ENCODE peak calls at places on chromosomes 12 and 14, in five cellular contexts. One of them, this sample, is unnamed.

GRCh38 chr12:24222968-24223367 is 273.5 kb upstream of the SOX5 start:
- DNase-seq in activated CD4-positive, CD25-positive, alpha-beta regulatory T cell treated with anti-CD3 and anti-CD28 coated beads, Interleukin-2, amount 50 U/mL, for 16 hours: no peak
- DNase-seq in T-helper 17 cell: no peak
- DNase-seq in T-helper 2 cell: no peak
- DNase-seq in MCF 10A: peak
- DNase-seq in this sample: no peak

GRCh38 chr12:104519190-104519857 is 62.6 kb downstream of the CHST11 start:
- DNase-seq in activated CD4-positive, CD25-positive, alpha-beta regulatory T cell treated with anti-CD3 and anti-CD28 coated beads, Interleukin-2, amount 50 U/mL, for 16 hours: no peak
- DNase-seq in T-helper 17 cell: no peak
- DNase-seq in T-helper 2 cell: peak
- DNase-seq in MCF 10A: no peak
- DNase-seq in this sample: no peak

GRCh38 chr12:28033538-28033915 is 61.0 kb upstream of the PTHLH start:
- DNase-seq in activated CD4-positive, CD25-positive, alpha-beta regulatory T cell treated with anti-CD3 and anti-CD28 coated beads, Interleukin-2, amount 50 U/mL, for 16 hours: no peak
- DNase-seq in T-helper 17 cell: no peak
- DNase-seq in T-helper 2 cell: no peak
- DNase-seq in MCF 10A: peak
- DNase-seq in this sample: peak

GRCh38 chr12:116135209-116135930 is 142.1 kb downstream of the MED13L start:
- DNase-seq in activated CD4-positive, CD25-positive, alpha-beta regulatory T cell treated with anti-CD3 and anti-CD28 coated beads, Interleukin-2, amount 50 U/mL, for 16 hours: no peak
- DNase-seq in T-helper 17 cell: no peak
- DNase-seq in T-helper 2 cell: peak
- DNase-seq in MCF 10A: peak
- DNase-seq in this sample: peak

GRCh38 chr14:104941508-104942365 is 17.1 kb downstream of the PLD4 start:
- DNase-seq in activated CD4-positive, CD25-positive, alpha-beta regulatory T cell treated with anti-CD3 and anti-CD28 coated beads, Interleukin-2, amount 50 U/mL, for 16 hours: no peak
- DNase-seq in T-helper 17 cell: no peak
- DNase-seq in T-helper 2 cell: no peak
- DNase-seq in MCF 10A: no peak
- DNase-seq in this sample: no peak

GRCh38 chr12:113587720-113588119 is 116.0 kb upstream of the LHX5 start:
- DNase-seq in activated CD4-positive, CD25-positive, alpha-beta regulatory T cell treated with anti-CD3 and anti-CD28 coated beads, Interleukin-2, amount 50 U/mL, for 16 hours: no peak
- DNase-seq in T-helper 17 cell: no peak
- DNase-seq in T-helper 2 cell: no peak
- DNase-seq in MCF 10A: no peak
- DNase-seq in this sample: peak

GRCh38 chr12:93902736-93903562 is 225.8 kb downstream of the CRADD start:
- DNase-seq in activated CD4-positive, CD25-positive, alpha-beta regulatory T cell treated with anti-CD3 and anti-CD28 coated beads, Interleukin-2, amount 50 U/mL, for 16 hours: no peak
- DNase-seq in T-helper 17 cell: no peak
- DNase-seq in T-helper 2 cell: no peak
- DNase-seq in MCF 10A: no peak
- DNase-seq in this sample: peak

GRCh38 chr12:115354007-115354452 is 670.1 kb upstream of the TBX3 start:
- DNase-seq in activated CD4-positive, CD25-positive, alpha-beta regulatory T cell treated with anti-CD3 and anti-CD28 coated beads, Interleukin-2, amount 50 U/mL, for 16 hours: no peak
- DNase-seq in T-helper 17 cell: no peak
- DNase-seq in T-helper 2 cell: peak
- DNase-seq in MCF 10A: peak
- DNase-seq in this sample: peak

GRCh38 chr12:109443794-109444193 is 33.3 kb downstream of the KCTD10 start:
- DNase-seq in activated CD4-positive, CD25-positive, alpha-beta regulatory T cell treated with anti-CD3 and anti-CD28 coated beads, Interleukin-2, amount 50 U/mL, for 16 hours: no peak
- DNase-seq in T-helper 17 cell: no peak
- DNase-seq in T-helper 2 cell: no peak
- DNase-seq in MCF 10A: no peak
- DNase-seq in this sample: no peak

GRCh38 chr14:51733147-51733546 is 81.4 kb downstream of the FRMD6 start:
- DNase-seq in activated CD4-positive, CD25-positive, alpha-beta regulatory T cell treated with anti-CD3 and anti-CD28 coated beads, Interleukin-2, amount 50 U/mL, for 16 hours: no peak
- DNase-seq in T-helper 17 cell: no peak
- DNase-seq in T-helper 2 cell: no peak
- DNase-seq in MCF 10A: no peak
- DNase-seq in this sample: no peak

GRCh38 chr12:77725611-77726010 is 105.1 kb upstream of the NAV3 start:
- DNase-seq in activated CD4-positive, CD25-positive, alpha-beta regulatory T cell treated with anti-CD3 and anti-CD28 coated beads, Interleukin-2, amount 50 U/mL, for 16 hours: no peak
- DNase-seq in T-helper 17 cell: no peak
- DNase-seq in T-helper 2 cell: no peak
- DNase-seq in MCF 10A: no peak
- DNase-seq in this sample: no peak

GRCh38 chr12:111440152-111440551 is 34.4 kb downstream of the SH2B3 start:
- DNase-seq in activated CD4-positive, CD25-positive, alpha-beta regulatory T cell treated with anti-CD3 and anti-CD28 coated beads, Interleukin-2, amount 50 U/mL, for 16 hours: no peak
- DNase-seq in T-helper 17 cell: no peak
- DNase-seq in T-helper 2 cell: no peak
- DNase-seq in MCF 10A: no peak
- DNase-seq in this sample: no peak

GRCh38 chr14:73426877-73427276 is 31.5 kb downstream of the NUMB start:
- DNase-seq in activated CD4-positive, CD25-positive, alpha-beta regulatory T cell treated with anti-CD3 and anti-CD28 coated beads, Interleukin-2, amount 50 U/mL, for 16 hours: no peak
- DNase-seq in T-helper 17 cell: no peak
- DNase-seq in T-helper 2 cell: no peak
- DNase-seq in MCF 10A: no peak
- DNase-seq in this sample: no peak

GRCh38 chr14:24387014-24387355 is 11.8 kb upstream of the NYNRIN start:
- DNase-seq in activated CD4-positive, CD25-positive, alpha-beta regulatory T cell treated with anti-CD3 and anti-CD28 coated beads, Interleukin-2, amount 50 U/mL, for 16 hours: no peak
- DNase-seq in T-helper 17 cell: no peak
- DNase-seq in T-helper 2 cell: no peak
- DNase-seq in MCF 10A: no peak
- DNase-seq in this sample: no peak

GRCh38 chr14:88426271-88426670 is 40.8 kb downstream of the SPATA7 start:
- DNase-seq in activated CD4-positive, CD25-positive, alpha-beta regulatory T cell treated with anti-CD3 and anti-CD28 coated beads, Interleukin-2, amount 50 U/mL, for 16 hours: no peak
- DNase-seq in T-helper 17 cell: no peak
- DNase-seq in T-helper 2 cell: no peak
- DNase-seq in MCF 10A: no peak
- DNase-seq in this sample: no peak

GRCh38 chr12:119659289-119659897 is 8.5 kb upstream of the PRKAB1 start:
- DNase-seq in activated CD4-positive, CD25-positive, alpha-beta regulatory T cell treated with anti-CD3 and anti-CD28 coated beads, Interleukin-2, amount 50 U/mL, for 16 hours: peak
- DNase-seq in T-helper 17 cell: no peak
- DNase-seq in T-helper 2 cell: peak
- DNase-seq in MCF 10A: peak
- DNase-seq in this sample: peak

GRCh38 chr12:105253882-105254513 is 18.0 kb upstream of the APPL2 start:
- DNase-seq in activated CD4-positive, CD25-positive, alpha-beta regulatory T cell treated with anti-CD3 and anti-CD28 coated beads, Interleukin-2, amount 50 U/mL, for 16 hours: no peak
- DNase-seq in T-helper 17 cell: no peak
- DNase-seq in T-helper 2 cell: no peak
- DNase-seq in MCF 10A: peak
- DNase-seq in this sample: peak

GRCh38 chr12:5809586-5809985 is 135.5 kb downstream of the ANO2 start:
- DNase-seq in activated CD4-positive, CD25-positive, alpha-beta regulatory T cell treated with anti-CD3 and anti-CD28 coated beads, Interleukin-2, amount 50 U/mL, for 16 hours: no peak
- DNase-seq in T-helper 17 cell: no peak
- DNase-seq in T-helper 2 cell: no peak
- DNase-seq in MCF 10A: no peak
- DNase-seq in this sample: peak

GRCh38 chr14:101594511-101595148 is 33.3 kb downstream of the DIO3 start:
- DNase-seq in activated CD4-positive, CD25-positive, alpha-beta regulatory T cell treated with anti-CD3 and anti-CD28 coated beads, Interleukin-2, amount 50 U/mL, for 16 hours: no peak
- DNase-seq in T-helper 17 cell: no peak
- DNase-seq in T-helper 2 cell: no peak
- DNase-seq in MCF 10A: no peak
- DNase-seq in this sample: no peak

GRCh38 chr12:56078931-56079728 is 835 bp upstream of the ERBB3 start:
- DNase-seq in activated CD4-positive, CD25-positive, alpha-beta regulatory T cell treated with anti-CD3 and anti-CD28 coated beads, Interleukin-2, amount 50 U/mL, for 16 hours: no peak
- DNase-seq in T-helper 17 cell: peak
- DNase-seq in T-helper 2 cell: peak
- DNase-seq in MCF 10A: peak
- DNase-seq in this sample: peak

GRCh38 chr12:107395817-107396216 is 289.8 kb upstream of the PWP1 start:
- DNase-seq in activated CD4-positive, CD25-positive, alpha-beta regulatory T cell treated with anti-CD3 and anti-CD28 coated beads, Interleukin-2, amount 50 U/mL, for 16 hours: no peak
- DNase-seq in T-helper 17 cell: no peak
- DNase-seq in T-helper 2 cell: no peak
- DNase-seq in MCF 10A: no peak
- DNase-seq in this sample: no peak

GRCh38 chr12:70379856-70380255 is 13.8 kb downstream of the KCNMB4 start:
- DNase-seq in activated CD4-positive, CD25-positive, alpha-beta regulatory T cell treated with anti-CD3 and anti-CD28 coated beads, Interleukin-2, amount 50 U/mL, for 16 hours: no peak
- DNase-seq in T-helper 17 cell: no peak
- DNase-seq in T-helper 2 cell: peak
- DNase-seq in MCF 10A: no peak
- DNase-seq in this sample: no peak

GRCh38 chr12:6324936-6325750 is 14.7 kb downstream of the PLEKHG6 start:
- DNase-seq in activated CD4-positive, CD25-positive, alpha-beta regulatory T cell treated with anti-CD3 and anti-CD28 coated beads, Interleukin-2, amount 50 U/mL, for 16 hours: no peak
- DNase-seq in T-helper 17 cell: no peak
- DNase-seq in T-helper 2 cell: no peak
- DNase-seq in MCF 10A: no peak
- DNase-seq in this sample: no peak

GRCh38 chr12:118436002-118436724 is 59.8 kb downstream of the SUDS3 start:
- DNase-seq in activated CD4-positive, CD25-positive, alpha-beta regulatory T cell treated with anti-CD3 and anti-CD28 coated beads, Interleukin-2, amount 50 U/mL, for 16 hours: no peak
- DNase-seq in T-helper 17 cell: no peak
- DNase-seq in T-helper 2 cell: peak
- DNase-seq in MCF 10A: peak
- DNase-seq in this sample: peak

GRCh38 chr12:16612647-16613046 is 6.7 kb upstream of the LMO3 start:
- DNase-seq in activated CD4-positive, CD25-positive, alpha-beta regulatory T cell treated with anti-CD3 and anti-CD28 coated beads, Interleukin-2, amount 50 U/mL, for 16 hours: no peak
- DNase-seq in T-helper 17 cell: no peak
- DNase-seq in T-helper 2 cell: no peak
- DNase-seq in MCF 10A: peak
- DNase-seq in this sample: peak

GRCh38 chr12:15265868-15266267 is 44.7 kb upstream of the RERG start:
- DNase-seq in activated CD4-positive, CD25-positive, alpha-beta regulatory T cell treated with anti-CD3 and anti-CD28 coated beads, Interleukin-2, amount 50 U/mL, for 16 hours: no peak
- DNase-seq in T-helper 17 cell: no peak
- DNase-seq in T-helper 2 cell: no peak
- DNase-seq in MCF 10A: no peak
- DNase-seq in this sample: no peak

GRCh38 chr14:50156111-50156510 is 39.7 kb upstream of the VCPKMT start:
- DNase-seq in activated CD4-positive, CD25-positive, alpha-beta regulatory T cell treated with anti-CD3 and anti-CD28 coated beads, Interleukin-2, amount 50 U/mL, for 16 hours: no peak
- DNase-seq in T-helper 17 cell: no peak
- DNase-seq in T-helper 2 cell: no peak
- DNase-seq in MCF 10A: no peak
- DNase-seq in this sample: peak

GRCh38 chr12:49832836-49833421 is 4.7 kb upstream of the NCKAP5L start:
- DNase-seq in activated CD4-positive, CD25-positive, alpha-beta regulatory T cell treated with anti-CD3 and anti-CD28 coated beads, Interleukin-2, amount 50 U/mL, for 16 hours: no peak
- DNase-seq in T-helper 17 cell: no peak
- DNase-seq in T-helper 2 cell: no peak
- DNase-seq in MCF 10A: peak
- DNase-seq in this sample: peak

GRCh38 chr14:76473381-76474263 is 97.7 kb downstream of the ESRRB start:
- DNase-seq in activated CD4-positive, CD25-positive, alpha-beta regulatory T cell treated with anti-CD3 and anti-CD28 coated beads, Interleukin-2, amount 50 U/mL, for 16 hours: no peak
- DNase-seq in T-helper 17 cell: no peak
- DNase-seq in T-helper 2 cell: no peak
- DNase-seq in MCF 10A: no peak
- DNase-seq in this sample: no peak

This sample was measured in PC-3.